ENCODE peak calls at places on chromosomes 2 and 18, in five cellular contexts. N, V, X, R and F are unnamed samples.

GRCh38 chr18:23994361-23994902 is 20.1 kb upstream of the TTC39C start:
- DNase-seq in V (peak; percentile 76), X (no peak), R (peak; percentile 10), N (no peak), F (no peak)

GRCh38 chr2:45627911-45628310 is 16.8 kb upstream of the SRBD1 start:
- DNase-seq in X (no peak), N (no peak), R (no peak), V (peak; percentile 76), F (no peak)

GRCh38 chr2:16870677-16871076 is 205.0 kb upstream of the CYRIA start:
- DNase-seq in N (no peak), X (no peak), R (no peak), V (no peak), F (no peak)

GRCh38 chr2:73265298-73266060 is 18.8 kb downstream of the FBXO41 start:
- DNase-seq in X (no peak), N (no peak), R (no peak), V (no peak), F (no peak)

GRCh38 chr2:126838718-126838985 is 60.0 kb upstream of the TEX51 start:
- DNase-seq in V (no peak), N (no peak), X (no peak), R (no peak), F (peak; percentile 1)

GRCh38 chr2:235106874-235107639 is 155.2 kb downstream of the SH3BP4 start:
- DNase-seq in X (peak; percentile 31), V (peak; percentile 76), N (peak; percentile 62), R (peak; percentile 57), F (peak; percentile 70)

GRCh38 chr2:103792039-103792438 is 1030.2 kb downstream of the TMEM182 start:
- DNase-seq in V (no peak), N (no peak), R (no peak), X (peak; percentile 72), F (peak; percentile 87)

GRCh38 chr18:46184296-46185080 is 80.3 kb downstream of the HAUS1 start:
- DNase-seq in R (no peak), V (no peak), N (no peak), X (no peak), F (no peak)

GRCh38 chr2:101999122-101999789 is 7.5 kb downstream of the IL1R2 start:
- DNase-seq in N (no peak), V (peak; percentile 39), X (no peak), R (peak; percentile 51), F (no peak)

GRCh38 chr2:99079226-99079625 is 62.3 kb upstream of the C2orf15 start:
- DNase-seq in N (no peak), R (no peak), V (no peak), X (no peak), F (no peak)

GRCh38 chr18:55256568-55257289 is 297.5 kb upstream of the CCDC68 start:
- DNase-seq in V (no peak), X (no peak), R (peak; percentile 59), N (no peak), F (no peak)

GRCh38 chr2:200396726-200397348 is 90.3 kb downstream of the SPATS2L start:
- DNase-seq in X (no peak), R (no peak), N (no peak), V (peak; percentile 88), F (no peak)

GRCh38 chr2:167336213-167336612 is 447.9 kb downstream of the XIRP2 start:
- DNase-seq in R (no peak), V (no peak), X (no peak), N (no peak), F (no peak)

GRCh38 chr18:33821503-33821902 is 243.5 kb downstream of the ASXL3 start:
- DNase-seq in N (no peak), R (peak; percentile 13), V (peak; percentile 46), X (no peak), F (no peak)

GRCh38 chr2:233209117-233209977 is 42.1 kb upstream of the ATG16L1 start:
- DNase-seq in N (peak; percentile 36), V (peak; percentile 21), R (peak; percentile 15), X (peak; percentile 9), F (peak; percentile 76)

GRCh38 chr2:219954331-219954730 is 326.9 kb downstream of the SLC4A3 start:
- DNase-seq in X (no peak), N (no peak), V (no peak), R (no peak), F (no peak)

GRCh38 chr2:41496908-41497307 is 550.9 kb upstream of the PKDCC start:
- DNase-seq in N (no peak), V (no peak), R (no peak), X (no peak), F (no peak)

GRCh38 chr2:1721706-1722483 is 22.4 kb downstream of the PXDN start:
- DNase-seq in V (peak; percentile 93), N (no peak), R (no peak), X (no peak), F (no peak)

GRCh38 chr2:142259356-142259755 is 128.5 kb upstream of the LRP1B start:
- DNase-seq in R (no peak), V (no peak), X (no peak), N (no peak), F (no peak)

GRCh38 chr18:37628466-37629220 is 63.0 kb upstream of the CELF4 start:
- DNase-seq in N (no peak), R (no peak), V (no peak), X (no peak), F (no peak)

GRCh38 chr2:211089127-211089526 is 532.7 kb downstream of the CPS1 start:
- DNase-seq in N (no peak), R (no peak), X (no peak), V (no peak), F (no peak)

GRCh38 chr18:34159691-34160185 is 65.0 kb downstream of the NOL4 start:
- DNase-seq in R (no peak), V (no peak), N (no peak), X (no peak), F (no peak)

GRCh38 chr2:4020153-4020552 is 316.8 kb downstream of the DCDC2C start:
- DNase-seq in R (no peak), V (no peak), X (no peak), N (no peak), F (no peak)

GRCh38 chr2:130390460-130391057 is 34.7 kb downstream of the PTPN18 start:
- DNase-seq in R (no peak), V (no peak), N (no peak), X (no peak), F (no peak)

GRCh38 chr2:95060446-95061118 is 35.1 kb downstream of the MAL start:
- DNase-seq in N (no peak), X (no peak), V (no peak), R (no peak), F (peak; percentile 8)

GRCh38 chr2:45813003-45813601 is 161.6 kb downstream of the PRKCE start:
- DNase-seq in V (peak; percentile 30), N (no peak), R (peak; percentile 59), X (no peak), F (no peak)

GRCh38 chr2:96145028-96145939 is at the start of gene DUSP2:
- DNase-seq in X (no peak), N (peak; percentile 38), V (peak; percentile 51), R (peak; percentile 29), F (peak; percentile 72)

GRCh38 chr2:60925994-60926750 is 44.8 kb downstream of the REL start:
- DNase-seq in R (peak; percentile 46), N (no peak), V (peak; percentile 73), X (no peak), F (no peak)

GRCh38 chr2:17813742-17814458 is 2.4 kb upstream of the MSGN1 start:
- DNase-seq in V (peak; percentile 83), X (no peak), N (no peak), R (no peak), F (no peak)

GRCh38 chr18:62452280-62452824 is 70.5 kb upstream of the ZCCHC2 start:
- DNase-seq in R (peak; percentile 35), N (no peak), X (no peak), V (peak; percentile 39), F (no peak)

GRCh38 chr2:195647302-195647701 is 9.7 kb upstream of the SLC39A10 start:
- DNase-seq in V (no peak), X (no peak), R (no peak), N (no peak), F (no peak)

GRCh38 chr2:2302359-2302758 is 28.7 kb downstream of the MYT1L start:
- DNase-seq in X (no peak), R (no peak), V (no peak), N (no peak), F (no peak)

GRCh38 chr18:61738042-61738441 is 154.8 kb downstream of the RNF152 start:
- DNase-seq in R (no peak), V (peak; percentile 49), X (no peak), N (no peak), F (no peak)

GRCh38 chr2:232076272-232076671 is 114.8 kb downstream of the DIS3L2 start:
- DNase-seq in R (no peak), X (no peak), N (no peak), V (no peak), F (no peak)

GRCh38 chr2:232075859-232076258 is 114.3 kb downstream of the DIS3L2 start:
- DNase-seq in N (no peak), R (peak; percentile 4), X (no peak), V (no peak), F (no peak)

GRCh38 chr2:232075080-232075479 is 113.6 kb downstream of the DIS3L2 start:
- DNase-seq in V (peak; percentile 10), X (no peak), N (no peak), R (no peak), F (no peak)

GRCh38 chr2:232073031-232073430 is 111.5 kb downstream of the DIS3L2 start:
- DNase-seq in V (no peak), N (no peak), R (peak; percentile 7), X (no peak), F (no peak)

GRCh38 chr2:232073699-232074098 is 112.2 kb downstream of the DIS3L2 start:
- DNase-seq in N (no peak), X (no peak), V (no peak), R (no peak), F (no peak)
- H2BK12ac ChIP-seq in N (no peak overlapping the region), X (no peak overlapping the region), V (no peak overlapping the region), R (no peak overlapping the region), F (no peak overlapping the region)

DNA sequence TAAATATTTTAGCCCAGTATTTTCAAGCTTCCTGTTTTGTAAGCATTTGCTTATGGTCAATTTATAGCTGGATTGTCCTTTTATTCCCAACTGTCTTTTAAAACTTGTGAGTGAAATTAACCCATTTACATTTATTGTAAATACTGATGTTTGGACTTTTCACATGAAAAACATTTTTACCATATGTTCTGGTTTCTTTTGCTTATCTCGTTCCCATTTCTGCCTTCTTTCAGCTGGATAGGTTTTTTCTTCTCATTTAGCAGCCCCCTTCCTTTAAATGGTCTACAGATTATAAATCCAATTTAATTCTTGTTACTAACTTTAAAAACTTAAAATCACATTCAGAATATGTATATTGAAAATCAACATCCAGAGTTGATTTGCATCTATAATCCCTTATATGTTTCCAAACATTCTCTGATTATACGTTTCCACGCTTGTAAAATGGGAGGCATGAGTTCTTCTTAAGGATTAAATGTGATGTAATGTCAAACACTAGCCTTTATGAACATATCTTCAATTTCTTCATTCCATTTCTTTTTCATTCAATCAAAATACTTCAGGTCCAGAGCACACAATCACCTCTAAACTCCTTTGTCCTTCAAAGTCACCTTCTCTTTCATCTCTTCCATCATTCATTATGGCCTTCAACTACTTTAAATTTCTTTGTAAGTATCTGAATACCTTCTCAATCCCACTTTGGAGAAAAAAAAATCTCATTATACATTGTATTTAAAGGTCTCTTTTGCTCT is 1.1 kb upstream of the KDM3A start:
- DNase-seq in V (no peak), R (no peak), N (no peak), X (no peak), F (no peak)
- H4K8ac ChIP-seq in V (no peak overlapping the region), R (no peak overlapping the region), N (no peak overlapping the region), X (no peak overlapping the region), F (no peak overlapping the region)

GRCh38 chr2:62672601-62673000 is 32.9 kb upstream of the EHBP1 start:
- DNase-seq in N (peak; percentile 66), V (peak; percentile 68), X (peak; percentile 36), R (peak; percentile 46), F (peak; percentile 66)
- H3K4ac ChIP-seq in N (no peak overlapping the region), V (no peak overlapping the region), X (no peak overlapping the region), R (no peak overlapping the region), F (no peak overlapping the region)

GRCh38 chr2:26412091-26412673 is 10.5 kb downstream of the DRC1 start:
- DNase-seq in N (no peak), V (peak; percentile 22), X (no peak), R (peak; percentile 79), F (no peak)
- H2BK12ac ChIP-seq in N (no peak overlapping the region), V (no peak overlapping the region), X (no peak overlapping the region), R (no peak overlapping the region), F (no peak overlapping the region)